ENCODE peak calls at places on chromosomes 13 and 19, in five cellular contexts. K is A549, B is breast epithelium, W is transverse colon, R is uterus. V is an unnamed sample.

GRCh38 chr19:15010497-15011255 is 31.0 kb upstream of the SLC1A6 start:
- DNase-seq in R (no peak), B (no peak), K (no peak), W (no peak), V (no peak)

GRCh38 chr13:103772576-103772975 is 706.4 kb upstream of the SLC10A2 start:
- DNase-seq in W (no peak), B (no peak), K (peak), R (no peak), V (no peak)

GRCh38 chr19:47296036-47296435 is 13.6 kb upstream of the C5AR1 start:
- DNase-seq in W (peak), R (peak), B (no peak), K (peak), V (peak)

GRCh38 chr13:20217168-20217567 is 15.0 kb downstream of the GJB6 start:
- DNase-seq in B (no peak), K (no peak), R (no peak), W (no peak), V (no peak)

GRCh38 chr19:44025217-44025936 is at the start of gene ZNF222:
- DNase-seq in W (peak), R (peak), B (peak), K (peak), V (peak)

GRCh38 chr13:106570354-106570822 is 2.5 kb upstream of the ARGLU1 start:
- DNase-seq in R (peak), W (peak), B (peak), K (peak), V (peak)

GRCh38 chr19:30567535-30568232 is 195.5 kb downstream of the ZNF536 start:
- DNase-seq in K (no peak), B (no peak), W (no peak), R (no peak), V (no peak)

GRCh38 chr19:8395621-8396082 is 5.5 kb downstream of the RAB11B start:
- DNase-seq in K (no peak), R (no peak), B (no peak), W (no peak), V (no peak)

GRCh38 chr13:23609414-23610186 is 39.4 kb downstream of the TNFRSF19 start:
- DNase-seq in K (no peak), B (no peak), W (no peak), R (peak), V (peak)

GRCh38 chr19:50906217-50906616 is 5.0 kb downstream of the KLK4 start:
- DNase-seq in W (peak), R (no peak), K (peak), B (no peak), V (peak)

GRCh38 chr19:12983091-12983490 is 12.2 kb upstream of the NFIX start:
- DNase-seq in B (no peak), K (no peak), W (no peak), R (no peak), V (no peak)

GRCh38 chr19:12982648-12983047 is 12.6 kb upstream of the NFIX start:
- DNase-seq in B (no peak), W (no peak), R (no peak), K (no peak), V (no peak)

GRCh38 chr19:12984683-12985048 is 10.6 kb upstream of the NFIX start:
- DNase-seq in R (no peak), K (no peak), W (no peak), B (no peak), V (no peak)

GRCh38 chr19:12984143-12984627 is 11.1 kb upstream of the NFIX start:
- DNase-seq in R (no peak), K (no peak), B (no peak), W (no peak), V (peak)

DNA sequence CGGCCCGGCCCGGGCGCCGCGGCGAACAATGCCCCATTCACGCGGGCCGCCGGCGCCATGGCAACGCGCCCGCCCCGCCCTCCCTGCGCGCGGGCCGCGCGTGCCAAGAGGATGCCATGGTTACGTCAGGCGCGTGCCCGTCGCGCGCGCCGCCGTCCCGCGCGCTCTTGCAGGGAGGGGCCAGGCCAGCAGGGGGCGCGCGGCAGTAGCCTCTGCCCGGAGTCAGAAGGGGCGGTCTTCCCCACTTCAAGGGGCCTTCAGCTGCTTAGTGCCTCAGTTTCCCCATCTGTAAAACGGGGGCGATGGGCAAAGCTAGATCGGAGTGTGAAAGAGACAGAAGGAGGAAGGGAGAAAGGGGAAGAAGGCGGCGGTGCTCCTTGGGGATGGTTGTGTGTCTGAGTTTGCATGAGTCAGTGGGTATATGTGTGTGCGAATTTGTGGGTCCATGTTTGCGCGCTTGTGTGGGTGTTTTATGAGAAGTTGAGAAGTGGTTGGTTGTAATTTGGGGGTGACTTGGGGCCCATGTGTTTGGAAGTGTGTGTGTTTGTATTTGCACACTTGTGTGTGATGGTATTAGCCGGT is 11.6 kb upstream of the NFIX start:
- DNase-seq in K (peak), W (peak), R (peak), B (peak), V (peak)
- TF ChIP-seq POLR2A in K (no peak), W (no peak), R (no peak), B (no peak), V (no peak)

GRCh38 chr19:39031368-39032163 is 783 bp downstream of the FBXO27 start:
- DNase-seq in R (peak), W (peak), B (peak), K (peak), V (peak)
- TF ChIP-seq POLR2A in R (no peak), W (no peak), B (no peak), K (peak), V (no peak)

GRCh38 chr13:112053167-112053743 is 13.7 kb upstream of the SOX1 start:
- DNase-seq in W (no peak), B (no peak), R (no peak), K (no peak), V (no peak)
- TF ChIP-seq POLR2A in W (no peak), B (no peak), R (no peak), K (no peak), V (no peak)

DNA sequence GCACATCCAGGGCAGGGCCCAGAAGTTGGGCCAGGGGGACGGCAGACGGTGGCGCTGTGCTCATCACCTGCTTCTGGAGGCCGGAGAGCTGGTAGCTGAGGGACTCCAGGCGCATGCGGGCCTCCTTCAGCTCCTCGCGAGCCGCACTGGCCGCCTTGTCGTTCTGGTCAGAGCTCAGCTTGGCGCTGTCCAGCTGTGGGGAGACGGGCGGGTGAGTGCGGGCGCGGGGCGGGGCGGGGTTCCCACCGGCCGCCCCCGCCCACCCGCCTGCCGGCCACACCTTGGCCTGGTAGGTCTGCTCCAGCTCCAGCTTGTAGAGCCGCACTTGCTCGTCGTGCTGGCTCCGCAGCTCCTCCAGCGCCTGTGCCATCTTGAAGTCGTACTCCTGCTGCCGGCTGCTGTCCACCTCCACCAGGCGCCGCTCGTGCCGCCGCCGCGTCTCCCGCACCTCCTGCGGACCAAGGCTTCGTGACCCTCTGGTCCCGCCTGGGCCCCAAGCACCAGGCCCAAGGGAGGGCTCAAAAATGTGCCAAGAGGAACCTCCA is 7.4 kb upstream of the TIMM13 start:
- DNase-seq in B (no peak), W (no peak), R (no peak), K (no peak), V (no peak)
- TF ChIP-seq POLR2A in B (no peak), W (no peak), R (no peak), K (no peak), V (no peak)

DNA sequence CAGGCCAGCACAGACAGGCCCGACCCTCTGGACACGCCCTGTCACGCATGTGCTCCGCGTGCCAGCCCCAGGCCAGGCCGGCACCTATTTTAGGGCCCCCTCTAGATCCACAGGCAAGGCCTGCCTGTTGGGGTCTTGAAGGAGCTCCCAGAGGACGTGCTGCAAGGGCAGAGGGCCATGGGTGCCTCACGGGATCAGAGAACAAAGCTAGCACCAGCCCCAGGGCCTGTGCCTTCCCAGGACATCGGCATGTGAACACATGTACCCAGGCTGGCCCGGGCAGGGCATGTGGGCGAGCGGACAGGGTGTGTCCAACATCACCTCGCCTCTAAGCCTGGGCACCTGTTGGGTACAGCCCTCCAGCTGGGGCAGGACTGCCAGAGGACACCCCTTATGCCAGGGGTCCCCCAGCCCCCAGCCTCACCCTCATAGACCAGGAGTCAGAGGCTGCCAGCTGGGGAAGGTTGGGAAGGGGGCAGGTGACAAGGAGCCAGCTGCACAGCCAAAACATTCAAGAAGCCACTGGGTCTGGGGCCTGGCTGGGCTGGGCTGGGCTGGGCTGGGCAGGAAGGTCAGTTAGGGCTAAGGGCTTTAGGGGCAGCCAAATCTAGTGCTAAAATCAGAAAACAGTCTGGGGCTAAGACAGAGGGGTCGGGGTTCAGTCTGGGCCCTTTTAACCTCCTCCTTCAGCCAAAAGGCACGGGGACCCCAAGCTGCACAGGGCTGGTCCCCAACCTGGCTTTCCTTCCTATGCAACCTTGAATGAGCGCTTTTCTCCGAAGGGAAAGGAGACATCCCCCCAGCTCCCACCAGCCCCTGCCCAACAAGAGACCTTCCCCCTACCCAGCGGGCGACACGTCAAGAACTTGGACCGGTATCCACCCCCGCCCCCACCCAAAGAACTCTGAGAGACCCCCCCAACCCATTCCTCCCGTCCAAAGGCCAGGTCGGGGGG is 35.3 kb upstream of the NANOS3 start:
- DNase-seq in R (no peak), K (no peak), B (peak), W (peak), V (peak)
- TF ChIP-seq POLR2A in R (no peak), K (no peak), B (peak), W (peak), V (peak)

DNA sequence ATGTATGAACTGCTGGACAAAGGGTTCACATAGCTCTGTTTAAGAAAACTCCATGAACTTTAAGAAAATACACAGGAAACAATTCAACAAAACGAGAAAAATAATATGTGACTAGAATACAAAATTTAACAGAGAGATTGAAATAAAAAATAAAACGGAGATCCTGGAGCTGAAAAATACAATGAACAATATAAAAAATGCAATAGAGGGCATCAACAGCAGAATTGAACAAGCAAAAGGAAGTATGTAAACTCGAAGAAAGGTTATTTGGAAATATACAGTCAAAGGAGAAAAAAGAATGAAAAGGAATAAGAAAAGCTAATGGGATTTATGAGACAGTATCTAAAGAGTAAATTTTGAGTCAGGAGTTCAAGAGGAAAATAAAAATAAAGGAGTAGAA is 163.0 kb upstream of the DACH1 start:
- DNase-seq in W (no peak), K (no peak), R (no peak), B (no peak), V (no peak)
- TF ChIP-seq POLR2A in W (no peak), K (no peak), R (no peak), B (no peak), V (no peak)

GRCh38 chr19:16358456-16358855 is 33.8 kb downstream of the KLF2 start:
- DNase-seq in B (no peak), R (no peak), W (no peak), K (no peak), V (no peak)
- TF ChIP-seq POLR2A in B (no peak), R (no peak), W (no peak), K (no peak), V (no peak)

DNA sequence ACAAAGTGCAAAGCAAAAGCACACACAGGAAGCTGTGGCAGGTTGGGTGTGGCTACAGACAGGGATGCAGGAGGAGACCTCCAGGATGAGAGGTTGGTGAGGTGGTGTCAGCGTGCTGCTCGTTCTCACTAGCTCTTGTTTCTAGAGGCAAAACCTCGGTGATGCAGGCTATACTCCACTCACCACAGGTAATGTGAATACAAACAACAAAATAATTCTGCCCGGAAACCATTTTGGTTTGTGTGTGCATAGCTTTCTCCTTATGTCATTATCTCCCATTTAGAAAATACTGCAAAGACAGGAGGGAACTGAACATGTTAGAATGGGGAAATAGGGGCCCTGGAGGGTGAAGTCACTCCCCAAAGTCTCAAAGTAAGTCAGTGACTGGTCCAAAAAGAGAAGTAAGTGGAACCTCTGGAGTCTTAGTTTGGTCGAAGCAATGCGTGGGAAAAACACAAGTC is 9.4 kb downstream of the LCP1 start:
- DNase-seq in B (no peak), K (no peak), R (no peak), W (peak), V (no peak)
- TF ChIP-seq POLR2A in B (no peak), K (no peak), R (no peak), W (no peak), V (no peak)